ENCODE peak calls at places on chromosome 1, in four cellular contexts. One of them, this sample, is unnamed.

GRCh38 chr1:162906485-162906884 is 45.5 kb upstream of the CCDC190 start:
- DNase-seq in stimulated activated CD8-positive, alpha-beta memory T cell treated with anti-CD3 and anti-CD28 coated beads, Interleukin-7, amount 100 ng/mL, for 4 hours: no peak
- DNase-seq in lung microvascular endothelial cell: no peak
- DNase-seq in bronchial epithelial cell: no peak
- DNase-seq in this sample: no peak

GRCh38 chr1:81242103-81242502 is 558.6 kb upstream of the ADGRL2 start:
- DNase-seq in bronchial epithelial cell: no peak
- DNase-seq in stimulated activated CD8-positive, alpha-beta memory T cell treated with anti-CD3 and anti-CD28 coated beads, Interleukin-7, amount 100 ng/mL, for 4 hours: no peak
- DNase-seq in lung microvascular endothelial cell: no peak
- DNase-seq in this sample: no peak

GRCh38 chr1:1793481-1794244 is 15.4 kb upstream of the NADK start:
- DNase-seq in bronchial epithelial cell: no peak
- DNase-seq in stimulated activated CD8-positive, alpha-beta memory T cell treated with anti-CD3 and anti-CD28 coated beads, Interleukin-7, amount 100 ng/mL, for 4 hours: no peak
- DNase-seq in lung microvascular endothelial cell: no peak
- DNase-seq in this sample: no peak

GRCh38 chr1:9558946-9559545 is 19.8 kb downstream of the SLC25A33 start:
- DNase-seq in bronchial epithelial cell: no peak
- DNase-seq in lung microvascular endothelial cell: no peak
- DNase-seq in stimulated activated CD8-positive, alpha-beta memory T cell treated with anti-CD3 and anti-CD28 coated beads, Interleukin-7, amount 100 ng/mL, for 4 hours: no peak
- DNase-seq in this sample: no peak

GRCh38 chr1:101237229-101237837 is 514 bp downstream of the S1PR1 start:
- DNase-seq in stimulated activated CD8-positive, alpha-beta memory T cell treated with anti-CD3 and anti-CD28 coated beads, Interleukin-7, amount 100 ng/mL, for 4 hours: no peak
- DNase-seq in bronchial epithelial cell: peak; percentile 37
- DNase-seq in lung microvascular endothelial cell: peak; percentile 57
- DNase-seq in this sample: no peak

GRCh38 chr1:55233149-55233777 is 18.1 kb upstream of the USP24 start:
- DNase-seq in bronchial epithelial cell: no peak
- DNase-seq in lung microvascular endothelial cell: no peak
- DNase-seq in stimulated activated CD8-positive, alpha-beta memory T cell treated with anti-CD3 and anti-CD28 coated beads, Interleukin-7, amount 100 ng/mL, for 4 hours: no peak
- DNase-seq in this sample: no peak

GRCh38 chr1:203524152-203524551 is 30.2 kb downstream of the OPTC start:
- DNase-seq in bronchial epithelial cell: no peak
- DNase-seq in lung microvascular endothelial cell: no peak
- DNase-seq in stimulated activated CD8-positive, alpha-beta memory T cell treated with anti-CD3 and anti-CD28 coated beads, Interleukin-7, amount 100 ng/mL, for 4 hours: no peak
- DNase-seq in this sample: no peak

GRCh38 chr1:78814176-78814575 is 164.5 kb downstream of the IFI44 start:
- DNase-seq in bronchial epithelial cell: no peak
- DNase-seq in lung microvascular endothelial cell: no peak
- DNase-seq in stimulated activated CD8-positive, alpha-beta memory T cell treated with anti-CD3 and anti-CD28 coated beads, Interleukin-7, amount 100 ng/mL, for 4 hours: no peak
- DNase-seq in this sample: no peak

This sample was measured in ecto neural progenitor cell.